ENCODE peak calls at places on chromosomes 4 and X, in eight cellular contexts. X, N, S, R, A, P, B and F are unnamed samples.
A peak's percentile ranks its signal among the peaks of the same experiment; 100 is the strongest.

GRCh38 chr4:16750216-16750615 is 148.2 kb downstream of the LDB2 start:
- DNase-seq in X (no peak), P (no peak), A (no peak), N (no peak), B (no peak), R (no peak), S (no peak), F (no peak)

GRCh38 chr4:66693694-66694093 is 851.6 kb downstream of the CENPC start:
- DNase-seq in S (no peak), N (no peak), X (no peak), R (no peak), A (no peak), B (no peak), P (no peak), F (no peak)

GRCh38 chr4:6803246-6803645 is 20.7 kb downstream of the KIAA0232 start:
- DNase-seq in R (no peak), N (no peak), B (no peak), A (no peak), S (no peak), P (no peak), X (no peak), F (no peak)

GRCh38 chrX:85859426-85859825 is 187.9 kb downstream of the CHM start:
- DNase-seq in R (no peak), N (no peak), S (no peak), B (no peak), P (no peak), A (no peak), X (no peak), F (no peak)

GRCh38 chr4:186643501-186644315 is 79.9 kb downstream of the FAT1 start:
- DNase-seq in R (no peak), N (no peak), B (no peak), A (no peak), X (no peak), P (no peak), S (no peak), F (no peak)

GRCh38 chrX:97984641-97985040 is 1100.9 kb downstream of the RPA4 start:
- DNase-seq in X (no peak), N (no peak), A (no peak), P (no peak), B (no peak), S (no peak), R (no peak), F (no peak)

GRCh38 chrX:19064175-19064574 is 58.1 kb downstream of the ADGRG2 start:
- DNase-seq in N (no peak), B (no peak), A (no peak), X (no peak), S (no peak), P (no peak), R (no peak), F (no peak)

GRCh38 chr4:184330008-184330400 is 112.3 kb upstream of the ENPP6 start:
- DNase-seq in P (no peak), S (no peak), N (no peak), X (no peak), R (no peak), B (no peak), A (peak; percentile 84), F (no peak)

GRCh38 chr4:74501579-74501978 is 56.6 kb downstream of the AREG start:
- DNase-seq in X (no peak), N (no peak), B (no peak), R (no peak), P (no peak), A (no peak), S (no peak), F (no peak)

GRCh38 chr4:92104506-92104905 is 199.3 kb upstream of the GRID2 start:
- DNase-seq in P (no peak), B (no peak), A (no peak), X (no peak), R (no peak), N (no peak), S (no peak), F (no peak)

GRCh38 chr4:82500106-82500738 is 61.6 kb downstream of the TMEM150C start:
- DNase-seq in R (no peak), A (no peak), N (no peak), B (no peak), P (no peak), S (no peak), X (no peak), F (no peak)

GRCh38 chr4:56215138-56215793 is 172.0 kb downstream of the AASDH start:
- DNase-seq in S (no peak), X (no peak), R (no peak), N (no peak), B (no peak), P (no peak), A (no peak), F (no peak)

GRCh38 chr4:41714601-41715000 is 33.9 kb downstream of the PHOX2B start:
- DNase-seq in X (no peak), A (no peak), R (no peak), P (no peak), B (no peak), N (no peak), S (no peak), F (no peak)

GRCh38 chr4:174189392-174190029 is 94.0 kb downstream of the FBXO8 start:
- DNase-seq in R (no peak), S (no peak), P (no peak), X (no peak), N (no peak), B (no peak), A (no peak), F (no peak)

GRCh38 chr4:143700420-143701352 is at the start of gene FREM3:
- DNase-seq in P (no peak), S (no peak), B (no peak), X (no peak), R (no peak), N (peak; percentile 20), A (peak; percentile 64), F (no peak)

GRCh38 chr4:17029432-17029831 is 131.0 kb upstream of the LDB2 start:
- DNase-seq in X (no peak), A (no peak), R (no peak), P (no peak), S (no peak), N (no peak), B (no peak), F (no peak)

GRCh38 chrX:15849555-15849954 is 5.1 kb downstream of the AP1S2 start:
- DNase-seq in A (no peak), P (no peak), R (no peak), X (no peak), N (no peak), B (no peak), S (no peak), F (no peak)
- H3K36me3 ChIP-seq in A (no peaks in the 10 kb centered on the region), P (no peaks in the 10 kb centered on the region), R (no peaks in the 10 kb centered on the region), X (no peaks in the 10 kb centered on the region), N (peaks cover 81% of the 10 kb centered on the region), B (no peaks in the 10 kb centered on the region), S (no peaks in the 10 kb centered on the region), F (no peaks in the 10 kb centered on the region)

GRCh38 chr4:71260544-71260943 is 78.3 kb upstream of the SLC4A4 start:
- DNase-seq in P (no peak), N (no peak), R (no peak), X (no peak), B (no peak), S (no peak), A (no peak), F (no peak)

GRCh38 chr4:71259305-71259704 is 79.5 kb upstream of the SLC4A4 start:
- DNase-seq in X (no peak), B (no peak), A (no peak), R (no peak), S (no peak), P (no peak), N (no peak), F (no peak)

GRCh38 chr4:71261001-71261400 is 77.8 kb upstream of the SLC4A4 start:
- DNase-seq in B (no peak), P (no peak), N (no peak), X (no peak), S (no peak), A (no peak), R (no peak), F (no peak)

GRCh38 chr4:71258323-71258722 is 80.5 kb upstream of the SLC4A4 start:
- DNase-seq in R (no peak), A (no peak), P (no peak), B (no peak), S (no peak), N (no peak), X (no peak), F (no peak)

DNA sequence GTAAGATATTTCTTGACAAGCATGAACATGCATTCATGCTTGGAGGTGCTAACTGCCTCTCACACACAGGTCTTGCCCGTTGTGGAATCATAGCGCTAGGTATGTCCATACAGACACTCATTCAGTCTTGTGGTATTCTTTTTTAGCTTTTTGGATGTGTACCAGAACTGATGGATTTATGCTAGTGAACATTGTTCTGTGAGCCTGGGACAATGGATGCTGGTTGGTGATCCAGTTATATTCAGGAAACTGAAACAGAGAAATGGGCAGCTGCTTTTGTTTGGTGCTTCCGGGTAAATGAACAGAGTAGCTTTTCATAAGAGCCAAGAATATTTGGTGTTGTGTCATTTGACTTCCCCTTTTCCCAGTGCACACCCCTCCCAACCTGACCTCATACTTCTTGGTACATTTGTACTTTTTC is 78.9 kb upstream of the SLC4A4 start:
- DNase-seq in N (no peak), X (no peak), R (no peak), A (no peak), P (no peak), S (no peak), B (no peak), F (no peak)
- H3K27ac ChIP-seq in N (no peak overlapping the region), X (no peak overlapping the region), R (peak overlapping the region; percentile 32), A (no peak overlapping the region), P (no peak overlapping the region), S (no peak overlapping the region), B (peak overlapping the region; percentile 22), F (no peak overlapping the region)

GRCh38 chr4:108008721-108009120 is 19.0 kb downstream of the HADH start:
- DNase-seq in A (no peak), R (no peak), N (no peak), P (no peak), X (no peak), B (no peak), S (no peak), F (no peak)
- H3K36me3 ChIP-seq in A (peaks cover 14% of the 10 kb centered on the region), R (peaks cover 12% of the 10 kb centered on the region), N (peaks cover 45% of the 10 kb centered on the region), P (peaks cover 49% of the 10 kb centered on the region), X (peaks cover 10% of the 10 kb centered on the region), B (peaks cover 9% of the 10 kb centered on the region), S (no peaks in the 10 kb centered on the region), F (peaks cover 4% of the 10 kb centered on the region)

DNA sequence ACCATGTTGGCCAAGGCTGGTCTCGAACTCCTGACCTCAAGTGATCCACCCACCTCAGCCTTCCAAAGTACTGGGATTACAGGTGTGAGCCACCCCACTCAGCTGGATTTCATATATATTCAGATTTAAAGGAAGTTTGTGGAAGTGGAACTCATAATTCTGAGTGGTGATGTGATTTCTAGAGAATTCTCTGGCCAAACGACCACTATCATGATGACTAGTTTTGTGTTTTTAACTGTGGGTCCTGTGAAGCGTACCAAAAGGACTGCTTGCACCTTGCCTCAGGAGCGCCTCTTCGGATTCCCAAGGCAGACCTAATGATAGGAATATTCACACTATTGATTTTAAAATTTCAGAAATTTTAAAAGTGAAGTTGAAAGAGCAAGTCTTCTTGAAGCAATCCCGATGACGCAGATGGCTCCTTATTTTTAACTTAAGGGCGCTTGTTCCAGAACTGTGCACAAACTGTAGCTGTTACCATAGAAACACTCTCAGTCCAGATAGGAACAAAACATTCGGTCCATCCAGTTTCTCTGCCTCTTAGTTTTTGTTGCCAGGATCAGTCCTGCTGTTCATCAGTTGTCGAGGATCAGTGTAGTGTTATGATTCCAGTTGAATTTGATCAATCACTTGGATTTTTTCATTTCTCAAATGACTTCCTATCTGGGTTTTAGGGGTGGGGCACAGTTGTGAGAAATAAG is 51.7 kb upstream of the CLCN4 start:
- DNase-seq in N (no peak), P (no peak), R (peak; percentile 28), B (no peak), S (no peak), X (no peak), A (no peak), F (no peak)
- H3K27ac ChIP-seq in N (no peak overlapping the region), P (no peak overlapping the region), R (peak overlapping the region; percentile 54), B (no peak overlapping the region), S (no peak overlapping the region), X (peak overlapping the region; percentile 76), A (no peak overlapping the region), F (peak overlapping the region; percentile 81)

GRCh38 chrX:44978976-44979375 is 106.0 kb downstream of the KDM6A start:
- DNase-seq in N (no peak), B (no peak), P (no peak), R (no peak), X (no peak), S (no peak), A (no peak), F (no peak)
- H3K36me3 ChIP-seq in N (no peaks in the 10 kb centered on the region), B (no peaks in the 10 kb centered on the region), P (peaks cover 10% of the 10 kb centered on the region), R (no peaks in the 10 kb centered on the region), X (no peaks in the 10 kb centered on the region), S (no peaks in the 10 kb centered on the region), A (no peaks in the 10 kb centered on the region), F (no peaks in the 10 kb centered on the region)